ENCODE peak calls at places on chromosomes 12 and 14, in nine cellular contexts. S is choroid plexus epithelial cell; F is stimulated activated CD8-positive, alpha-beta memory T cell treated with anti-CD3 and anti-CD28 coated beads, Interleukin-4, amount 100 ng/mL, for 1 hour; I is heart right ventricle; C is Panc1; R is erythroblast; W is left lung; T is ovary; O is EL. Y is an unnamed sample.

GRCh38 chr14:104239185-104239775 is 100.9 kb downstream of the KIF26A start:
- DNase-seq in S (no peak), W (peak; percentile 47), T (peak; percentile 12), C (no peak), R (no peak), F (no peak), O (no peak), I (no peak), Y (no peak)

GRCh38 chr12:109927622-109928021 is 27.5 kb downstream of the TCHP start:
- DNase-seq in R (peak; percentile 58), I (no peak), C (peak; percentile 17), O (peak; percentile 51), F (no peak), T (no peak), S (peak; percentile 69), W (no peak), Y (peak; percentile 33)

GRCh38 chr14:49545716-49546115 is 40.5 kb downstream of the RPS29 start:
- DNase-seq in C (no peak), O (no peak), W (no peak), T (no peak), R (no peak), S (no peak), I (no peak), F (no peak), Y (no peak)

GRCh38 chr12:108911915-108912314 is 32.0 kb downstream of the DAO start:
- DNase-seq in T (no peak), C (no peak), I (no peak), O (no peak), R (no peak), W (no peak), F (no peak), S (no peak), Y (no peak)

GRCh38 chr14:87081004-87081403 is 912.0 kb downstream of the GALC start:
- DNase-seq in T (no peak), I (no peak), C (no peak), R (no peak), S (no peak), W (no peak), O (no peak), F (no peak), Y (no peak)

GRCh38 chr14:84643438-84643837 is 886.5 kb upstream of the FLRT2 start:
- DNase-seq in F (no peak), O (no peak), R (no peak), C (no peak), S (no peak), I (no peak), W (no peak), T (no peak), Y (no peak)

GRCh38 chr14:61320806-61321384 is 484 bp upstream of the PRKCH start:
- DNase-seq in W (no peak), T (no peak), O (no peak), C (no peak), R (no peak), S (no peak), F (no peak), I (peak; percentile 30), Y (no peak)

GRCh38 chr12:126952106-126953007 is 1314.6 kb upstream of the TMEM132C start:
- DNase-seq in W (no peak), I (no peak), O (no peak), T (no peak), F (no peak), R (no peak), C (no peak), S (no peak), Y (no peak)

GRCh38 chr12:93514853-93515252 is 47.5 kb downstream of the MRPL42 start:
- DNase-seq in F (no peak), I (no peak), O (peak; percentile 81), C (peak; percentile 25), W (no peak), S (peak; percentile 69), R (no peak), T (no peak), Y (peak; percentile 27)

GRCh38 chr12:105382771-105383632 is 52.5 kb downstream of the C12orf75 start:
- DNase-seq in R (peak; percentile 78), S (peak; percentile 86), W (no peak), C (peak; percentile 32), I (peak; percentile 46), O (peak; percentile 75), F (no peak), T (no peak), Y (peak; percentile 74)

GRCh38 chr14:68124885-68125731 is 305.5 kb downstream of the RAD51B start:
- DNase-seq in W (no peak), I (no peak), C (peak; percentile 72), T (no peak), R (no peak), O (peak; percentile 82), F (no peak), S (peak; percentile 70), Y (no peak)

GRCh38 chr12:127239781-127240180 is 1027.2 kb upstream of the TMEM132C start:
- DNase-seq in R (no peak), O (no peak), C (no peak), I (no peak), F (no peak), W (no peak), S (no peak), T (no peak), Y (peak; percentile 10)